ENCODE peak calls at places on chromosome 1, in seven cellular contexts. One of them, this sample, is unnamed.
A peak's percentile ranks its signal among the peaks of the same experiment; 100 is the strongest.

GRCh38 chr1:206526064-206526911 is 19.0 kb downstream of the RASSF5 start:
- ATAC-seq in Right ventricle myocardium superior: no peak
- ATAC-seq in activated T-cell treated with anti-CD3 and anti-CD28 coated beads, Interleukin-2, amount 50 U/mL, for 4 hours: no peak
- ATAC-seq in aorta: peak; percentile 50
- ATAC-seq in left cardiac atrium: no peak
- ATAC-seq in GM23338: no peak
- ATAC-seq in lower lobe of right lung: peak; percentile 44
- ATAC-seq in this sample: no peak

GRCh38 chr1:27445177-27445936 is 44.6 kb downstream of the WASF2 start:
- ATAC-seq in Right ventricle myocardium superior: no peak
- ATAC-seq in activated T-cell treated with anti-CD3 and anti-CD28 coated beads, Interleukin-2, amount 50 U/mL, for 4 hours: peak; percentile 88
- ATAC-seq in aorta: no peak
- ATAC-seq in left cardiac atrium: no peak
- ATAC-seq in GM23338: no peak
- ATAC-seq in lower lobe of right lung: no peak
- ATAC-seq in this sample: peak; percentile 82

GRCh38 chr1:168261390-168261789 is 19.3 kb upstream of the TBX19 start:
- ATAC-seq in Right ventricle myocardium superior: no peak
- ATAC-seq in activated T-cell treated with anti-CD3 and anti-CD28 coated beads, Interleukin-2, amount 50 U/mL, for 4 hours: no peak
- ATAC-seq in aorta: peak; percentile 59
- ATAC-seq in left cardiac atrium: peak; percentile 61
- ATAC-seq in GM23338: no peak
- ATAC-seq in lower lobe of right lung: no peak
- ATAC-seq in this sample: no peak

GRCh38 chr1:220786337-220787068 is at the start of gene MTARC1:
- ATAC-seq in Right ventricle myocardium superior: peak; percentile 90
- ATAC-seq in activated T-cell treated with anti-CD3 and anti-CD28 coated beads, Interleukin-2, amount 50 U/mL, for 4 hours: peak; percentile 38
- ATAC-seq in aorta: peak; percentile 88
- ATAC-seq in left cardiac atrium: peak; percentile 91
- ATAC-seq in GM23338: peak; percentile 92
- ATAC-seq in lower lobe of right lung: peak; percentile 78
- ATAC-seq in this sample: peak; percentile 24

GRCh38 chr1:223233019-223233409 is 90.0 kb upstream of the TLR5 start:
- ATAC-seq in Right ventricle myocardium superior: no peak
- ATAC-seq in activated T-cell treated with anti-CD3 and anti-CD28 coated beads, Interleukin-2, amount 50 U/mL, for 4 hours: no peak
- ATAC-seq in aorta: no peak
- ATAC-seq in left cardiac atrium: no peak
- ATAC-seq in GM23338: no peak
- ATAC-seq in lower lobe of right lung: no peak
- ATAC-seq in this sample: no peak

GRCh38 chr1:214440219-214440965 is 111.0 kb downstream of the PTPN14 start:
- ATAC-seq in Right ventricle myocardium superior: no peak
- ATAC-seq in activated T-cell treated with anti-CD3 and anti-CD28 coated beads, Interleukin-2, amount 50 U/mL, for 4 hours: no peak
- ATAC-seq in aorta: peak; percentile 40
- ATAC-seq in left cardiac atrium: no peak
- ATAC-seq in GM23338: peak; percentile 83
- ATAC-seq in lower lobe of right lung: peak; percentile 58
- ATAC-seq in this sample: no peak

GRCh38 chr1:176745945-176746344 is 283.0 kb downstream of the PAPPA2 start:
- ATAC-seq in Right ventricle myocardium superior: no peak
- ATAC-seq in activated T-cell treated with anti-CD3 and anti-CD28 coated beads, Interleukin-2, amount 50 U/mL, for 4 hours: no peak
- ATAC-seq in aorta: no peak
- ATAC-seq in left cardiac atrium: no peak
- ATAC-seq in GM23338: peak; percentile 65
- ATAC-seq in lower lobe of right lung: no peak
- ATAC-seq in this sample: no peak

GRCh38 chr1:117215733-117216462 is 5.2 kb upstream of the VTCN1 start:
- ATAC-seq in Right ventricle myocardium superior: peak; percentile 83
- ATAC-seq in activated T-cell treated with anti-CD3 and anti-CD28 coated beads, Interleukin-2, amount 50 U/mL, for 4 hours: no peak
- ATAC-seq in aorta: peak; percentile 63
- ATAC-seq in left cardiac atrium: peak; percentile 77
- ATAC-seq in GM23338: no peak
- ATAC-seq in lower lobe of right lung: no peak
- ATAC-seq in this sample: no peak

GRCh38 chr1:172764378-172764777 is 105.5 kb downstream of the FASLG start:
- ATAC-seq in Right ventricle myocardium superior: no peak
- ATAC-seq in activated T-cell treated with anti-CD3 and anti-CD28 coated beads, Interleukin-2, amount 50 U/mL, for 4 hours: peak; percentile 41
- ATAC-seq in aorta: no peak
- ATAC-seq in left cardiac atrium: no peak
- ATAC-seq in GM23338: no peak
- ATAC-seq in lower lobe of right lung: no peak
- ATAC-seq in this sample: no peak

GRCh38 chr1:231206856-231207255 is 34.2 kb upstream of the GNPAT start:
- ATAC-seq in Right ventricle myocardium superior: no peak
- ATAC-seq in activated T-cell treated with anti-CD3 and anti-CD28 coated beads, Interleukin-2, amount 50 U/mL, for 4 hours: no peak
- ATAC-seq in aorta: no peak
- ATAC-seq in left cardiac atrium: no peak
- ATAC-seq in GM23338: peak; percentile 31
- ATAC-seq in lower lobe of right lung: no peak
- ATAC-seq in this sample: no peak

GRCh38 chr1:235558783-235559182 is 54.5 kb upstream of the B3GALNT2 start:
- ATAC-seq in Right ventricle myocardium superior: no peak
- ATAC-seq in activated T-cell treated with anti-CD3 and anti-CD28 coated beads, Interleukin-2, amount 50 U/mL, for 4 hours: no peak
- ATAC-seq in aorta: no peak
- ATAC-seq in left cardiac atrium: no peak
- ATAC-seq in GM23338: no peak
- ATAC-seq in lower lobe of right lung: no peak
- ATAC-seq in this sample: no peak

GRCh38 chr1:12565966-12566352 is 52.1 kb downstream of the DHRS3 start:
- ATAC-seq in Right ventricle myocardium superior: peak; percentile 41
- ATAC-seq in activated T-cell treated with anti-CD3 and anti-CD28 coated beads, Interleukin-2, amount 50 U/mL, for 4 hours: no peak
- ATAC-seq in aorta: no peak
- ATAC-seq in left cardiac atrium: no peak
- ATAC-seq in GM23338: no peak
- ATAC-seq in lower lobe of right lung: no peak
- ATAC-seq in this sample: no peak

This sample was measured in activated T-helper 17 cell treated with anti-CD3 and anti-CD28 coated beads, Interleukin-2, amount 50 U/mL, for 72 hours.